ENCODE peak calls at places on chromosome 14, in nine cellular contexts. Y is transverse colon; U is BJ; Q is HL-60; C is thoracic aorta; E is CD4-positive, alpha-beta T cell; L is Caco-2; A is CD8-positive, alpha-beta memory T cell; K is DND-41. I is an unnamed sample. For H3K27me3, the result is how much of the 10 kb centered on the place peaks cover.

GRCh38 chr14:104604461-104605449 is at the start of gene TMEM179:
- DNase-seq in Y (no peak), U (no peak), Q (no peak), C (no peak), E (no peak), L (no peak), A (no peak), K (no peak), I (peak)

GRCh38 chr14:35044939-35045797 is 904 bp upstream of the FAM177A1 start:
- DNase-seq in Y (no peak), U (peak), Q (no peak), C (no peak), E (no peak), L (no peak), A (no peak), K (no peak), I (no peak)

GRCh38 chr14:51604078-51604477 is 47.6 kb upstream of the FRMD6 start:
- DNase-seq in Y (no peak), U (peak), Q (no peak), C (no peak), E (no peak), L (peak), A (no peak), K (no peak), I (no peak)

GRCh38 chr14:99531221-99532096 is 50.2 kb downstream of the CCNK start:
- DNase-seq in Y (no peak), U (no peak), Q (no peak), C (no peak), E (no peak), L (no peak), A (no peak), K (no peak), I (no peak)

GRCh38 chr14:45181329-45181728 is 45.6 kb downstream of the FANCM start:
- DNase-seq in Y (no peak), U (no peak), Q (no peak), C (no peak), E (no peak), L (no peak), A (no peak), K (no peak), I (no peak)

GRCh38 chr14:58216544-58216943 is 16.6 kb downstream of the ACTR10 start:
- DNase-seq in Y (no peak), U (no peak), Q (no peak), C (no peak), E (no peak), L (no peak), A (no peak), K (no peak), I (no peak)

GRCh38 chr14:89324501-89325298 is 92.3 kb downstream of the FOXN3 start:
- DNase-seq in Y (no peak), U (no peak), Q (no peak), C (no peak), E (no peak), L (no peak), A (peak), K (peak), I (no peak)

GRCh38 chr14:89466460-89466859 is 49.4 kb upstream of the FOXN3 start:
- DNase-seq in Y (no peak), U (no peak), Q (peak), C (no peak), E (no peak), L (no peak), A (peak), K (peak), I (peak)

GRCh38 chr14:54348001-54348611 is 48.7 kb upstream of the CDKN3 start:
- DNase-seq in Y (no peak), U (no peak), Q (peak), C (no peak), E (no peak), L (peak), A (peak), K (no peak), I (no peak)

GRCh38 chr14:75881986-75882385 is 99.8 kb downstream of the TGFB3 start:
- DNase-seq in Y (no peak), U (no peak), Q (no peak), C (no peak), E (no peak), L (no peak), A (no peak), K (no peak), I (no peak)

GRCh38 chr14:52693532-52693931 is 1.8 kb downstream of the ERO1A start:
- DNase-seq in Y (no peak), U (no peak), Q (no peak), C (no peak), E (no peak), L (no peak), A (no peak), K (no peak), I (no peak)

GRCh38 chr14:43359317-43359716 is 1147.8 kb downstream of the FSCB start:
- DNase-seq in Y (no peak), U (no peak), Q (no peak), C (no peak), E (no peak), L (no peak), A (no peak), K (no peak), I (no peak)

GRCh38 chr14:79861111-79861510 is 350.2 kb downstream of the DIO2 start:
- DNase-seq in Y (no peak), U (no peak), Q (no peak), C (no peak), E (no peak), L (no peak), A (no peak), K (no peak), I (peak)

GRCh38 chr14:69657961-69658360 is 46.6 kb downstream of the SUSD6 start:
- DNase-seq in Y (peak), U (no peak), Q (no peak), C (no peak), E (no peak), L (peak), A (no peak), K (no peak), I (peak)

GRCh38 chr14:92924247-92924646 is 1.3 kb downstream of the CHGA start:
- DNase-seq in Y (no peak), U (no peak), Q (no peak), C (no peak), E (no peak), L (no peak), A (no peak), K (no peak), I (no peak)

GRCh38 chr14:34043627-34044372 is 92.9 kb upstream of the EGLN3 start:
- DNase-seq in Y (no peak), U (no peak), Q (no peak), C (no peak), E (peak), L (peak), A (peak), K (peak), I (peak)

GRCh38 chr14:99185436-99186068 is 86.4 kb downstream of the BCL11B start:
- DNase-seq in Y (no peak), U (no peak), Q (no peak), C (no peak), E (no peak), L (no peak), A (no peak), K (no peak), I (no peak)

GRCh38 chr14:81400852-81401251 is 728 bp upstream of the STON2 start:
- DNase-seq in Y (peak), U (peak), Q (no peak), C (peak), E (no peak), L (peak), A (no peak), K (no peak), I (no peak)

GRCh38 chr14:21476526-21476924 is 234 bp downstream of the RAB2B start:
- DNase-seq in Y (peak), U (no peak), Q (no peak), C (peak), E (peak), L (no peak), A (no peak), K (no peak), I (no peak)

GRCh38 chr14:33943081-33943480 is 7.8 kb downstream of the EGLN3 start:
- DNase-seq in Y (peak), U (no peak), Q (no peak), C (no peak), E (no peak), L (no peak), A (no peak), K (peak), I (no peak)

GRCh38 chr14:104882991-104883660 is 18.1 kb downstream of the CEP170B start:
- DNase-seq in Y (no peak), U (no peak), Q (no peak), C (no peak), E (no peak), L (no peak), A (no peak), K (no peak), I (peak)

GRCh38 chr14:90475298-90475697 is 78.5 kb downstream of the CALM1 start:
- DNase-seq in Y (no peak), U (no peak), Q (no peak), C (no peak), E (no peak), L (no peak), A (no peak), K (no peak), I (no peak)

GRCh38 chr14:68504861-68505260 is 288.0 kb downstream of the ZFP36L1 start:
- DNase-seq in Y (no peak), U (no peak), Q (no peak), C (no peak), E (no peak), L (no peak), A (no peak), K (no peak), I (no peak)

GRCh38 chr14:72913809-72914208 is 12.5 kb upstream of the DCAF4 start:
- DNase-seq in Y (no peak), U (no peak), Q (no peak), C (no peak), E (no peak), L (no peak), A (no peak), K (no peak), I (no peak)

GRCh38 chr14:65824285-65824977 is 411.9 kb downstream of the FUT8 start:
- DNase-seq in Y (peak), U (peak), Q (peak), C (peak), E (peak), L (peak), A (peak), K (peak), I (peak)

GRCh38 chr14:68131907-68132306 is 312.3 kb downstream of the RAD51B start:
- DNase-seq in Y (no peak), U (no peak), Q (no peak), C (no peak), E (no peak), L (no peak), A (no peak), K (no peak), I (no peak)

GRCh38 chr14:68297871-68298468 is 478.4 kb downstream of the RAD51B start:
- DNase-seq in Y (no peak), U (no peak), Q (no peak), C (no peak), E (no peak), L (peak), A (no peak), K (no peak), I (peak)

GRCh38 chr14:76531085-76531484 is 155.1 kb downstream of the ESRRB start:
- DNase-seq in Y (no peak), U (no peak), Q (no peak), C (no peak), E (no peak), L (no peak), A (no peak), K (no peak), I (no peak)

DNA sequence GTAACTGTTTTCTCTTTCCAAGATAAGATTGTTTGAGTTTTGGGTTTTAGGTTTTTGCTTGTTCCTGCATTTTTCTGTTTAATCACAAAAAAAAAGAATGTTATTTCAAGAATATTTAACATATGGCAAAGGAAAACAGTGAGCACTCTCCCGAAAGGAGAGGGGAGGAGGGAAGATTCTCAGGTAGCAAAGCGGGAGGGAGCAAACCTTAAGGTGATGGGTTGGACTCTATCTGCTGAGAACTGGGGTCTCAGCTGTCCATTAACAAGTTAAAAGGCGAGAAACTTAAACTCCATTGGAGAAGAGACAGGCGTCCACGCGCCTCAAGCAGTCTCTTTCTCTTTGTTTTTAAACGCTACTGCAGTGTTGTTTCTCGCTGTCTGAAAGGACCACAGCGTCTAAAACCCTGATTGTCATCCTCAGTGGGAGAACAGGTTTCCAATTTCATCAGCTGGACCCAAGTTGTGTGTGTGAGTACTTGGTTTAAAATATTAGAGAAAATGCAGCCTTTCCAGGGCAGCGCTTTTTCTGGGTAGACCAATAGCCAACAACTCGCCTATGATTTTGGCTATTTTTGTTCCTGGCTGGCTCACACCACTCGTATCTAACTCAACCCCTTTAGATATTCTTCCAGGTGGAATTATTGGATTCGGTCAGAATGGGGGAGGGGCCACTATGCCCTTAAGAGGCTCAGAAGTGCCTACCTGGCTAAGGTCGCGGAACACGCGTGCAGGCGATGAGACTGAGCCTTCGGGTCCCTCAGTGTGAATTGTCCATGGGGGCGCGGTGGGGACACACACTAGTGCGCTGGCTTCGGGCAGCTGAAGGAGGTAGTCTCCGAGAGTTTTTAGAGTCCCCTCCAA is 8.2 kb downstream of the SIX1 start:
- DNase-seq in Y (no peak), U (no peak), Q (no peak), C (no peak), E (no peak), L (no peak), A (no peak), K (no peak), I (peak)
- H3K27me3 ChIP-seq in Y (half or more), U (under half), Q (half or more), C (under half), E (half or more), L (under half), A (half or more), K (under half), I (half or more)

GRCh38 chr14:97539389-97539786 is 742.2 kb downstream of the VRK1 start:
- DNase-seq in Y (no peak), U (no peak), Q (no peak), C (no peak), E (no peak), L (no peak), A (no peak), K (no peak), I (peak)

GRCh38 chr14:97539884-97540283 is 742.7 kb downstream of the VRK1 start:
- DNase-seq in Y (no peak), U (no peak), Q (no peak), C (no peak), E (no peak), L (no peak), A (no peak), K (no peak), I (peak)

GRCh38 chr14:97532052-97532451 is 734.9 kb downstream of the VRK1 start:
- DNase-seq in Y (no peak), U (no peak), Q (no peak), C (no peak), E (no peak), L (no peak), A (no peak), K (no peak), I (no peak)

GRCh38 chr14:97538749-97539388 is 741.7 kb downstream of the VRK1 start:
- DNase-seq in Y (no peak), U (no peak), Q (no peak), C (no peak), E (no peak), L (no peak), A (no peak), K (no peak), I (peak)

GRCh38 chr14:97536421-97536820 is 739.2 kb downstream of the VRK1 start:
- DNase-seq in Y (no peak), U (no peak), Q (no peak), C (no peak), E (no peak), L (no peak), A (no peak), K (no peak), I (peak)
- H3K27me3 ChIP-seq in Y (under half), U (under half), Q (under half), C (under half), E (under half), L (under half), A (under half), K (under half), I (under half)

DNA sequence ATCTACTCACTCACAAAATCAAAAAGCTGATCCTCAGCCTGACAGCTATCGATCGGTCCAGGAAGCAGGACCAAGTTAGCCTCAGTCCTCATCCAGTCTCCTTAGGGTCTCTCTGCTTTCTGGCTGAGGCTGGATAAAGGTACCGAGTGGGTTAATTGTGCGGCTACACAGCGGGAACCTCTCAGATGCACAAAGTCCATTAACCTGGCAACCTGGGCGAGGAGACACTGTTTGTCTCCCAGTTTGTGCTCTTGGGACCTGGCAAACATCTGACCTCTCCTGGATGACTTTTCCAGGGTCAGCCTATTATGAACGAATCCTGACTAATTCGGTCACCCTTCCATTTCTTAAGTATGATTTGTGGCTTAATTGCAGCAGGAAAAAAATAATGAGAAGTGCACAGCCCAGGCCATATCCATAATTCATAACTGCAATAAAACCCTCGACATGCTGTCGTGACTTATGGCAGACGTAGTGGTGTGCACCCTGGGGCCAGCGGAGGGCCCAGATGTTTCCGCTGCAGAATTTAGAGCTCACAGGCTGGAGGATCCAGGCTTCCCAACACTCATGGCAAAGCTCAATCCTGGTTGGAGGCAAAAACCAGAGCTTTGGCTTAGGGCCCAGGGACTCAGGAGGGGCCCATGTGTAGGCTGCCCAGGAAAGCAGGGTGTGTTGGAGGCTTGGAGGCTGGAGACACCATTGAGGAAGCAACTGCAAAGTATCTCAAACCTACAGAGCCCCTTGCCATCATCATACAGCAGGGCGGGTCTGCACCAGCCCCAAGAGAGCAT is 68.5 kb downstream of the SERPINA3 start:
- DNase-seq in Y (no peak), U (no peak), Q (no peak), C (no peak), E (no peak), L (no peak), A (no peak), K (no peak), I (no peak)
- H3K27me3 ChIP-seq in Y (under half), U (under half), Q (under half), C (under half), E (under half), L (under half), A (under half), K (under half), I (under half)

GRCh38 chr14:38279556-38279955 is 23.7 kb upstream of the CLEC14A start:
- DNase-seq in Y (no peak), U (no peak), Q (no peak), C (no peak), E (no peak), L (no peak), A (no peak), K (no peak), I (no peak)
- H3K27me3 ChIP-seq in Y (under half), U (under half), Q (under half), C (under half), E (under half), L (under half), A (under half), K (under half), I (under half)

GRCh38 chr14:23299986-23300686 is 2.5 kb downstream of the PPP1R3E start:
- DNase-seq in Y (no peak), U (no peak), Q (no peak), C (no peak), E (no peak), L (no peak), A (no peak), K (no peak), I (no peak)
- H3K27me3 ChIP-seq in Y (under half), U (under half), Q (under half), C (under half), E (under half), L (under half), A (under half), K (under half), I (under half)

GRCh38 chr14:103223818-103224352 is 100.6 kb downstream of the TNFAIP2 start:
- DNase-seq in Y (no peak), U (no peak), Q (no peak), C (no peak), E (no peak), L (no peak), A (no peak), K (no peak), I (no peak)

GRCh38 chr14:103220134-103220981 is 97.1 kb downstream of the TNFAIP2 start:
- DNase-seq in Y (no peak), U (no peak), Q (no peak), C (no peak), E (no peak), L (no peak), A (no peak), K (no peak), I (peak)

GRCh38 chr14:103224996-103225874 is 102.0 kb downstream of the TNFAIP2 start:
- DNase-seq in Y (no peak), U (no peak), Q (no peak), C (no peak), E (no peak), L (no peak), A (no peak), K (no peak), I (no peak)

GRCh38 chr14:103220982-103221641 is 97.9 kb downstream of the TNFAIP2 start:
- DNase-seq in Y (no peak), U (no peak), Q (no peak), C (no peak), E (no peak), L (no peak), A (no peak), K (no peak), I (no peak)

DNA sequence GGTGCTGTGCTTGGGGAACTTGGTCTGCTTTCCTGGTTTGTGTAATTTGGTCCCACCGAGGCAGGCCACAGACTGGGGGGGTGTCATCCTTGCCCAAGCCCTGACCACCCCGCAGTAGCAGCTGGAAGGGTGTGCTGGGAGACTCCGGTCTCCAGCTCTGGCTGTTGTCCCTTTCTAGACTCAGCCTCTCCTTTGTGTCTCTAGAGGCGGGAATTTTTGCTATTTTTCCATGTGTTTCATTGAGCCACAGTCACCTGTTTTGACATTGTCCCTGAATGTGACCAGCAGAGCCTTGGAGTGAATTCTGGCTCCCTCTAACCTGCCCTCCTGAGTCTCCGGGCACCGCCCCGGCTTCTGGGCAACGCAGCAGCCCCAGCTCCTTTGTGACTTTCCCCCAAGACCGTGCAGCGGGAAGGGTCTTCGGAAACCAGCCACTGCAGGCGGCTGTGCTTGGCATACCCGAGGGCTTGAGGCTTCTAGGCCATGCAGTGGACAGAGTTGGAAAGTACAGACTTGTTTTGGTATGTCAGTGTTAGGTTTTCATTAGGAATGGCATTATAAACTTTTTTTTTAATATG is 98.6 kb downstream of the TNFAIP2 start:
- DNase-seq in Y (no peak), U (no peak), Q (no peak), C (no peak), E (no peak), L (no peak), A (no peak), K (no peak), I (no peak)
- H3K27me3 ChIP-seq in Y (half or more), U (under half), Q (under half), C (under half), E (under half), L (under half), A (under half), K (under half), I (under half)

GRCh38 chr14:37580146-37580545 is 14.9 kb downstream of the FOXA1 start:
- DNase-seq in Y (no peak), U (no peak), Q (no peak), C (no peak), E (no peak), L (no peak), A (no peak), K (no peak), I (no peak)
- H3K27me3 ChIP-seq in Y (under half), U (under half), Q (under half), C (under half), E (under half), L (under half), A (under half), K (under half), I (half or more)

I was measured in endodermal cell.